ENCODE peak calls at places on chromosomes 12 and 14, in four cellular contexts. A is A549; H is HuH-7; F is stimulated activated CD4-positive, alpha-beta T cell treated with anti-CD3 and anti-CD28 coated beads, Interleukin-4, amount 100 ng/mL, for 48 hours. M is an unnamed sample.

GRCh38 chr12:105409881-105410471 is 79.5 kb downstream of the C12orf75 start:
- DNase-seq in A (no peak), H (no peak), F (no peak), M (no peak)

GRCh38 chr14:77962731-77963520 is 163.0 kb downstream of the ADCK1 start:
- DNase-seq in A (no peak), H (no peak), F (no peak), M (no peak)

GRCh38 chr12:131116437-131117117 is 162.9 kb downstream of the ADGRD1 start:
- DNase-seq in A (peak; percentile 36), H (no peak), F (no peak), M (peak; percentile 13)

GRCh38 chr14:23121401-23121800 is 2.3 kb upstream of the CEBPE start:
- DNase-seq in A (no peak), H (no peak), F (no peak), M (peak; percentile 12)

GRCh38 chr12:16972923-16973770 is 367.2 kb upstream of the LMO3 start:
- DNase-seq in A (no peak), H (no peak), F (no peak), M (no peak)

GRCh38 chr12:3125674-3126073 is 48.5 kb downstream of the TSPAN9 start:
- DNase-seq in H (no peak), F (no peak), A (no peak), M (no peak)

GRCh38 chr12:62882696-62883095 is 52.3 kb downstream of the PPM1H start:
- DNase-seq in F (no peak), A (no peak), H (no peak), M (no peak)

GRCh38 chr12:5317556-5317955 is 114.4 kb upstream of the NTF3 start:
- DNase-seq in F (no peak), H (no peak), A (no peak), M (no peak)

GRCh38 chr14:62706217-62706616 is 339.0 kb downstream of the KCNH5 start:
- DNase-seq in F (no peak), A (no peak), H (no peak), M (no peak)

GRCh38 chr12:104488383-104488782 is 31.6 kb downstream of the CHST11 start:
- DNase-seq in H (no peak), A (no peak), F (no peak), M (no peak)

GRCh38 chr14:89214221-89214965 is 202.6 kb downstream of the FOXN3 start:
- DNase-seq in F (no peak), A (peak; percentile 87), H (peak; percentile 56), M (peak; percentile 84)

GRCh38 chr12:106195638-106196037 is 52.2 kb downstream of the CKAP4 start:
- DNase-seq in A (no peak), F (no peak), H (peak; percentile 25), M (peak; percentile 10)

GRCh38 chr12:77231548-77231947 is 166.2 kb upstream of the E2F7 start:
- DNase-seq in F (no peak), A (no peak), H (no peak), M (no peak)

GRCh38 chr14:64807588-64807987 is 72.1 kb downstream of the SPTB start:
- DNase-seq in H (no peak), A (no peak), F (no peak), M (peak; percentile 49)

GRCh38 chr12:11621797-11622423 is 27.6 kb upstream of the ETV6 start:
- DNase-seq in F (no peak), A (peak; percentile 23), H (no peak), M (no peak)

GRCh38 chr12:112938751-112939150 is 477 bp downstream of the OAS3 start:
- DNase-seq in A (no peak), H (no peak), F (no peak), M (no peak)

GRCh38 chr14:38309522-38310262 is 53.8 kb upstream of the CLEC14A start:
- DNase-seq in H (no peak), A (no peak), F (no peak), M (no peak)

GRCh38 chr14:97380539-97380941 is 583.4 kb downstream of the VRK1 start:
- DNase-seq in F (peak; percentile 57), A (peak; percentile 1), H (no peak), M (no peak)

GRCh38 chr12:58633479-58633878 is 286.8 kb downstream of the LRIG3 start:
- DNase-seq in H (no peak), A (no peak), F (no peak), M (no peak)

GRCh38 chr12:104378427-104378826 is 74.9 kb downstream of the EID3 start:
- DNase-seq in F (no peak), H (no peak), A (no peak), M (no peak)

GRCh38 chr14:90968025-90968424 is 92.4 kb downstream of the RPS6KA5 start:
- DNase-seq in A (peak; percentile 10), F (no peak), H (no peak), M (no peak)

GRCh38 chr14:94267352-94267751 is 25.7 kb downstream of the SERPINA10 start:
- DNase-seq in A (no peak), H (no peak), F (no peak), M (no peak)

M was measured in cerebellar cortex.